ENCODE peak calls at places on chromosome 22, in seven cellular contexts. L is GM23338; X is activated naive CD4-positive, alpha-beta T cell; O is hepatocyte; M is stimulated activated CD4-positive, alpha-beta T cell treated with anti-CD3 and anti-CD28 coated beads, Interleukin-2, amount 100 ng/mL, for 48 hours; I is stimulated activated CD8-positive, alpha-beta memory T cell treated with anti-CD3 and anti-CD28 coated beads, Interleukin-15, amount 100 ng/mL, for 24 hours; P is RWPE2. N is an unnamed sample.

GRCh38 chr22:24424001-24424900 is 3.1 kb upstream of the ADORA2A start:
- DNase-seq in L (peak; percentile 72), X (peak; percentile 42), O (peak; percentile 35), M (no peak), I (no peak), P (no peak), N (no peak)

GRCh38 chr22:21970037-21970799 is 12.4 kb downstream of the TOP3B start:
- DNase-seq in L (no peak), X (no peak), O (no peak), M (no peak), I (no peak), P (no peak), N (no peak)

GRCh38 chr22:43749473-43749872 is 62.6 kb downstream of the EFCAB6 start:
- DNase-seq in L (peak; percentile 41), X (no peak), O (no peak), M (no peak), I (no peak), P (no peak), N (no peak)

GRCh38 chr22:20089977-20090729 is 10.1 kb downstream of the DGCR8 start:
- DNase-seq in L (no peak), X (no peak), O (no peak), M (no peak), I (no peak), P (no peak), N (no peak)

GRCh38 chr22:37229805-37230672 is 14.0 kb downstream of the RAC2 start:
- DNase-seq in L (no peak), X (peak; percentile 87), O (no peak), M (peak; percentile 85), I (no peak), P (peak; percentile 38), N (peak; percentile 67)

GRCh38 chr22:25447689-25448434 is 116.6 kb upstream of the GRK3 start:
- DNase-seq in L (peak; percentile 93), X (peak; percentile 82), O (peak; percentile 92), M (peak; percentile 89), I (peak; percentile 94), P (peak; percentile 79), N (peak; percentile 93)

GRCh38 chr22:41565403-41566054 is 4.7 kb downstream of the CSDC2 start:
- DNase-seq in L (no peak), X (no peak), O (peak; percentile 67), M (no peak), I (no peak), P (no peak), N (no peak)

GRCh38 chr22:38826386-38826785 is 17.4 kb downstream of the NPTXR start:
- DNase-seq in L (no peak), X (no peak), O (no peak), M (no peak), I (no peak), P (no peak), N (no peak)

GRCh38 chr22:46010177-46010867 is 33.4 kb upstream of the WNT7B start:
- DNase-seq in L (no peak), X (no peak), O (no peak), M (no peak), I (no peak), P (peak; percentile 39), N (no peak)

GRCh38 chr22:44419429-44419828 is 78.6 kb downstream of the RTL6 start:
- DNase-seq in L (no peak), X (no peak), O (no peak), M (no peak), I (no peak), P (no peak), N (no peak)

GRCh38 chr22:19739448-19739895 is 16.1 kb downstream of the GP1BB start:
- DNase-seq in L (no peak), X (no peak), O (no peak), M (no peak), I (no peak), P (no peak), N (no peak)

GRCh38 chr22:35323305-35323704 is 23.6 kb downstream of the TOM1 start:
- DNase-seq in L (no peak), X (no peak), O (no peak), M (no peak), I (no peak), P (no peak), N (no peak)

GRCh38 chr22:27420817-27421361 is 380.7 kb downstream of the MN1 start:
- DNase-seq in L (no peak), X (no peak), O (peak; percentile 60), M (no peak), I (no peak), P (peak; percentile 84), N (peak; percentile 91)

GRCh38 chr22:25661067-25661466 is 80.9 kb upstream of the MYO18B start:
- DNase-seq in L (no peak), X (no peak), O (no peak), M (no peak), I (no peak), P (no peak), N (no peak)

GRCh38 chr22:35804421-35804820 is 86.7 kb downstream of the APOL5 start:
- DNase-seq in L (no peak), X (no peak), O (no peak), M (no peak), I (no peak), P (no peak), N (no peak)

GRCh38 chr22:42820075-42820763 is 36.9 kb downstream of the ARFGAP3 start:
- DNase-seq in L (peak; percentile 78), X (no peak), O (peak; percentile 49), M (no peak), I (no peak), P (no peak), N (no peak)

GRCh38 chr22:26580240-26580962 is 9.5 kb downstream of the TPST2 start:
- DNase-seq in L (peak; percentile 66), X (no peak), O (no peak), M (no peak), I (no peak), P (no peak), N (no peak)

GRCh38 chr22:47043835-47044721 is 281.6 kb downstream of the TBC1D22A start:
- DNase-seq in L (peak; percentile 49), X (no peak), O (peak; percentile 30), M (no peak), I (no peak), P (peak; percentile 61), N (peak; percentile 63)

N was measured in stomach.